ENCODE peak calls at places on chromosomes 11 and 22, in seven cellular contexts. E is CD8-positive, alpha-beta T cell; V is dorsolateral prefrontal cortex; Q is fibroblast of lung; B is sigmoid colon; J is brain microvascular endothelial cell; W is cardiac muscle cell. Y is an unnamed sample.

GRCh38 chr22:22507743-22508273 is 734 bp downstream of the ZNF280B start:
- DNase-seq in V (no peak), B (no peak), Q (no peak), J (no peak), W (no peak), E (no peak), Y (no peak)

GRCh38 chr22:26756675-26757293 is 99.4 kb downstream of the MIAT start:
- DNase-seq in E (peak), Q (peak), J (peak), V (peak), B (peak), W (peak), Y (no peak)

GRCh38 chr22:27224485-27225364 is 567.3 kb downstream of the MIAT start:
- DNase-seq in Q (no peak), V (no peak), J (peak), E (no peak), W (no peak), B (no peak), Y (no peak)

GRCh38 chr11:80586464-80586863 is 1145.6 kb upstream of the TENM4 start:
- DNase-seq in B (no peak), V (no peak), Q (no peak), E (no peak), W (peak), J (peak), Y (no peak)

GRCh38 chr22:39707816-39708215 is 137.3 kb downstream of the CACNA1I start:
- DNase-seq in J (no peak), W (no peak), B (no peak), E (no peak), V (no peak), Q (no peak), Y (no peak)

GRCh38 chr11:10678106-10678505 is 15.4 kb downstream of the IRAG1 start:
- DNase-seq in Q (no peak), J (no peak), W (no peak), B (no peak), V (no peak), E (no peak), Y (no peak)

GRCh38 chr11:118437046-118437735 is 899 bp downstream of the KMT2A start:
- DNase-seq in J (no peak), E (peak), V (peak), W (peak), Q (peak), B (peak), Y (no peak)

GRCh38 chr11:117820071-117820470 is 4.5 kb downstream of the FXYD2 start:
- DNase-seq in B (no peak), Q (no peak), J (no peak), W (no peak), E (no peak), V (no peak), Y (no peak)

GRCh38 chr22:33397381-33397907 is 339.3 kb upstream of the SYN3 start:
- DNase-seq in V (no peak), J (no peak), B (no peak), E (no peak), Q (no peak), W (no peak), Y (no peak)

GRCh38 chr11:123640677-123641494 is 13.5 kb downstream of the SCN3B start:
- DNase-seq in W (peak), Q (peak), J (peak), B (no peak), V (peak), E (peak), Y (no peak)
- TF ChIP-seq CTCF in W (peak), Q (peak), J (peak), B (peak), V (peak), E (peak), Y (peak)

DNA sequence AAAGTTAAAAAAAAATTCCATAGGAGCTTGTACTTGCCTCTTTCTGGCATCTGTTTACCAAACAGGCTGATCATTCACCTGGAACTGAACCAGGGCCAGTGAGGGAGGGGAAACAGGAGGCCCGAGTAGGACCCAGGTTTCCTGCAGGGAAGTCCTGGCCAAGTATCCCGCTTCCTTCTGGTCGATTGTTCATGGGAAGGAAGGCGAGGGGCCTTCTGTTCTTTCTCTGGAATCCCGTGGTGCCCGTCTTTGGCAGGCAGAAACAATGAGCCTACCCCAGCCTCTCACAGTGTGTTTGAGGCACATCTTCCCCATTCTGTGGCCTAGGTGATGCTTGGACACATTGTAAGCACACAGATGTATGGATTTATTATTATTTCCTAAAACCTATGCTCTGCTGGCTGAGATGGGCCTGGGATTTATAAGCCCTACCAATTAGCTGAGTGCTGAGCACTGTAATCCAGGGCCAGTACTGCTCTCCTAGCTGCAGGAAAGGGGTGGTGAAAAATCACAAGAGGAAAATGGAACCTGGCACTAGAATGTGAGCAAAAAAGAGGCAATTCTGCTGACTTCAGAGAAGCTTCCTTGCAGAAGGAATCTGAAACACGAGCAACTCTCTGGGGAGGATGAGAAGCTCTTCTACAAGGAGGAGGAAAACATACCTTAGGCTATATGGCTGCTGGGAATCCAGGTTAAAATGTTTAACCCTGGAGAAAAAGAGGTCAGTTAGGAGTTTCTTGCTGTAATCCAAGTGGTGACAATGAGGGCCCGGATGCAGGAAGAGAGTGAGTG is 53.5 kb downstream of the PRR5L start:
- DNase-seq in J (no peak), E (no peak), Q (no peak), V (no peak), B (no peak), W (no peak), Y (no peak)
- H3K27ac ChIP-seq in J (no peak), E (no peak), Q (no peak), V (peak), B (no peak), W (no peak), Y (no peak)

DNA sequence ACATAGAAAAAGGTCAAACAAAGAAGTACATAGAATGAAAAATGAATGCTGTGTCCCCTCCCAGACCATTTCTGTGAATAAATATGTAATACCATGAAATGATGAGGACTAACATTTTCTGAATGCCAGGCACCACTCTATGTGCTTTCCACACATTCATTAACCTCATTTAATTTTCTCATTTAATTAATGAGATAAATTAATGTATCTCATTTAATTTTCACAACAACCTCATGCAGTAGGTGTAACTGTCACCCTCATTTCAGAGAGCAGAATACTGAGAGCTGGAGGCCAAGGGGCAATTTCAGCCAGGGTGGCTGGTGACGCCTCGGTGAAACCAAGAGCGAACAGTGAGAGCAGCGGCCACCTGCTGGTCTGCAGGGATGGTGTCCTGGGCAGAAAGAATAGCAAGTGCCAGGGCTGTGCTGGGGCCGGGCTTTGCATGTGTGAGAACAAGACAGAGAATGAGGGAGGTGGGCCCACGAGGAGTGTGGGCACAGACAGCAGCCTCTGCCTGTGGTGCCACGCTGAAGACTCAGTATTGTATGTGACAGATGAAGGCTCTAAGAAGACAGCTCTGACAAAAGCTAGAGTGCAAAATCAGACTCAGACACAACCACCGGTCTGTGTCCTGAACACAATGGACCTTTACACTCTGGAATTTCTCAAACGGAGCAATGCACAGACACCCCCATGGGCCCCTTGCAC is 1.8 kb upstream of the SERPIND1 start:
- DNase-seq in B (no peak), J (no peak), V (no peak), Q (no peak), W (peak), E (no peak), Y (no peak)
- TF ChIP-seq CTCF in B (no peak), J (peak), V (peak), Q (no peak), W (no peak), E (no peak), Y (peak)

GRCh38 chr11:2481253-2481652 is 36.4 kb downstream of the KCNQ1 start:
- DNase-seq in Q (no peak), W (no peak), J (no peak), V (no peak), E (no peak), B (no peak), Y (no peak)
- H3K27ac ChIP-seq in Q (no peak), W (no peak), J (no peak), V (no peak), E (no peak), B (no peak), Y (no peak)

GRCh38 chr11:64090811-64091516 is 55.2 kb downstream of the FLRT1 start:
- DNase-seq in J (no peak), V (no peak), E (no peak), Q (peak), B (no peak), W (no peak), Y (no peak)
- TF ChIP-seq CTCF in J (no peak), V (no peak), E (no peak), Q (peak), B (no peak), W (peak), Y (no peak)

GRCh38 chr11:74634537-74634936 is 42.2 kb downstream of the POLD3 start:
- DNase-seq in V (no peak), E (no peak), Q (peak), B (no peak), W (no peak), J (peak), Y (no peak)

GRCh38 chr11:74639533-74639932 is 47.2 kb downstream of the POLD3 start:
- DNase-seq in B (no peak), W (no peak), Q (no peak), J (no peak), V (no peak), E (no peak), Y (no peak)

GRCh38 chr11:74630043-74630442 is 37.7 kb downstream of the POLD3 start:
- DNase-seq in J (no peak), E (no peak), W (no peak), Q (no peak), B (no peak), V (no peak), Y (no peak)

GRCh38 chr11:74636633-74637184 is 44.3 kb downstream of the POLD3 start:
- DNase-seq in J (peak), B (no peak), V (no peak), Q (peak), E (no peak), W (no peak), Y (peak)

DNA sequence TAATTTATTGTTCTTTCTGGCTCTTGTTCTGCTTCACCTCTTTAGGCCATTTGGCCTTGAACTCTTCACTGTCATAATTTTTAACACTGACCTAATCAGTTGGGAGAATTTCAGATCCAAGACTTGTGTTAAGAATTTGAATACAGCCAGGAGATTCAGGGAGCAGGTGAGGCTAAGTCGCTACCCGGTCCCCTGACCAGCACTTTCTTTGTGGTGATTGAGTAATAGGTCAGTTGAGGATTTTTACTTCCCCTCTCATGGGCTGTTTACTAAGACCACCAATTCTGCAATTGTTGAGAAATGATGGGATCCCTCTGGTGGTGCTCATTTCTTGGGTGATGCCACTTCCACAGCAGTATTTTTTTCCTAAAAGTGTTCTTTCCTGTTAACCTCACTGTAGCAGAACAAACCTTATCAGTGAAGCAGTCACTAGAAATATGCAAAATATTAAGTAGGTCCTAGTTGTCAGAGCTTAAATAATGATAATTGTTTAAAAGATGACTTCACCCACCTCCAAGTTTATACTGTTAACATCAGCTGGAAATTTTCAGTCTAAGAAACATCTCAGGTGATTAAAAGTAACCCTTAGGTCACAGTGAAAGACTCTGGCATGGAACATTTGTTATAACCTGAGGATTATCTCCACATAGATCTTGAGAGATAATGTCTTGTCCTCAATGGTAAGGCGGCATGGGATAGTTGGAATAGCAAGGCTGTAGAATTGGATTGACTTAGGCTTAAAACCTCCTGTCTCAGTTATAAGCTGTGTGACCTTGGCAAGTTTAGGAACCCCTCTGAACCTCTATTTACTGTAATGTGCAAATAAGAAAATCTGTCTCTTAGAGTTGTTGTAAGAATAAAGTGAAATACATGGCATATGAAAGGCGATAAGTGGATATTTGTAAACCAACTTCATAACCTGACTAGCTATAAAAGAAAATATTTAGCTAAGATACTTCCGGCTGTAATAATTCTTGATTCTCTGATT is 41.3 kb downstream of the POLD3 start:
- DNase-seq in Q (no peak), W (no peak), E (no peak), J (no peak), B (no peak), V (no peak), Y (no peak)
- H3K27ac ChIP-seq in Q (no peak), W (no peak), E (no peak), J (no peak), B (peak), V (no peak), Y (no peak)

DNA sequence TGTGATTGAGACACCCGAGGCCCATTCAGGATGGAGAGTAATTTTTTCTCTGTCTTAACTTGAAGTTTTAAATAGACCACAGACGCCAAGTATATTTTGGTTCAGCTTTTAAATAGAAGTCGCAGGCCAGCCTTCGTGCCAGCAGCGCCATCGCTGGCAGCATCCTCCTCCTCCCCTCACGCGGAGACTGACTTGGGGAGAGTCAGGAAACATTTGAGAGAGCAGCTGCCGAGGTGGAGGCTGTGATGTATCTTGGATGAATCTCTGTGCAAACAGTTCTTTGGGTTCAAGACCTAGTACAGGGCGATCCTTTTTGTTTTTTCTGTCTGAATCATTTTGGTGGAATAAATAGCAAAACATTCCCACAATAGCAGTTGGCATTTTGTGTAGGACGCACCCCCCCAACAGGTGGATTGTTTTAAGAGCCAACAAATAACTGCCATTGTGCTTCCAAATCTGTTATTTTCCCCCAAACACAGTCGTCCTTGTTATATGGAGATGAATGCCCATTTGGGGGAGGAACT is 920 bp upstream of the DMC1 start:
- DNase-seq in W (peak), V (peak), J (no peak), Q (no peak), B (peak), E (no peak), Y (no peak)
- TF ChIP-seq CTCF in W (peak), V (peak), J (peak), Q (peak), B (no peak), E (no peak), Y (peak)

DNA sequence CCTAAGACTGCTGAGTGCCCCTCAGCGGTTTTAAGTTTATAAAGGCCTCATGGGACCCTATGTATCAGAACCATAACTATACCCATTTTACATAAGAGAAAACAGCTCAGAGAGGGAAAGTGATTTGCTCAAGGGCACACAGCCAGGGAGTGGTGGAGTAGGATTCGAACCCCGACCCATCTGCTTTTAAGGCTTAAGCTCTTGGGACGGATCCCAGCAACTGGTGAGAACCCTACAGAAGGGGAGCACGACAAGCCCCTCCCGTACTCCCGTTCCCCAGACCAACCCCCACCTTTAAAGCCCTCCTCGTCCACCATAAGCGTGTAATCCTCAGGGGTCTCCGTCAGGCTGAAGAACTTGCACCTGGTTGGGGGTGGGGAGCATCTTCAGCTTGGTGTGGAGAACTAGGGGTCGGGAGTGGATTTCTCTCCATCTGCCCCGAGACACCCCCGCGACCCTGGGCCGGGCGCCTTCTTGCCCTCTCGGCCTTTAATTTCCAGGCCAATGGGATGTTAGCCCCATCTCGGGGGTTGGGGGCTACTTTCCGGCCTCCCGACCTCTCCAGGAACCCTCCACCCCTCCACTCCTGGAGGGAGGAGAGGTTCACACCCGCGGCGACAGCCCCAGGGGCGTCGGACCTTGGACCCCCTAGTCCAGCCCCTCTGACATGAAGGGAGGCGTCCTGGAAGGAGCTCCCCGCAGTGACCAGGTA is 735 bp downstream of the CASTOR1 start:
- DNase-seq in W (no peak), B (peak), J (no peak), E (no peak), V (no peak), Q (no peak), Y (no peak)
- H3K27ac ChIP-seq in W (no peak), B (peak), J (peak), E (peak), V (peak), Q (peak), Y (peak)

GRCh38 chr11:79371152-79371551 is 69.7 kb downstream of the TENM4 start:
- DNase-seq in W (no peak), V (no peak), E (no peak), J (no peak), B (no peak), Q (no peak), Y (no peak)
- TF ChIP-seq CTCF in W (no peak), V (no peak), E (no peak), J (peak), B (no peak), Q (no peak), Y (no peak)

GRCh38 chr22:49152146-49152929 is 675.3 kb downstream of the BRD1 start:
- DNase-seq in V (no peak), Q (no peak), E (no peak), J (no peak), B (no peak), W (peak), Y (no peak)
- H3K27ac ChIP-seq in V (no peak), Q (no peak), E (no peak), J (no peak), B (no peak), W (no peak), Y (no peak)

Y was measured in AG04450.